ENCODE peak calls at places on chromosomes 2 and 18, in four cellular contexts. P is fibroblast of pulmonary artery; L is CD8-positive, alpha-beta memory T cell; N is heart left ventricle. T is an unnamed sample.

GRCh38 chr18:67363694-67364093 is 152.8 kb downstream of the DSEL start:
- DNase-seq in P (no peak), L (no peak), N (no peak), T (no peak)

GRCh38 chr2:113157108-113157896 is 16.5 kb upstream of the PSD4 start:
- DNase-seq in P (no peak), L (no peak), N (no peak), T (no peak)

GRCh38 chr18:8704361-8705279 is 736 bp upstream of the MTCL1 start:
- DNase-seq in P (peak; percentile 91), L (peak; percentile 82), N (peak; percentile 95), T (no peak)

GRCh38 chr2:29459445-29460179 is 344.4 kb downstream of the CLIP4 start:
- DNase-seq in P (peak; percentile 34), L (no peak), N (no peak), T (no peak)

GRCh38 chr18:658947-659533 is 1.6 kb downstream of the TYMS start:
- DNase-seq in P (no peak), L (no peak), N (no peak), T (no peak)

GRCh38 chr18:46482831-46483230 is 174.2 kb downstream of the LOXHD1 start:
- DNase-seq in P (no peak), L (no peak), N (no peak), T (no peak)

GRCh38 chr2:238117199-238118154 is 17.3 kb downstream of the ESPNL start:
- DNase-seq in P (no peak), L (no peak), N (peak; percentile 48), T (no peak)

GRCh38 chr2:205775091-205775876 is 93.0 kb downstream of the NRP2 start:
- DNase-seq in P (peak; percentile 34), L (no peak), N (no peak), T (no peak)

GRCh38 chr2:133434962-133435668 is 133.1 kb downstream of the NCKAP5 start:
- DNase-seq in P (peak; percentile 67), L (no peak), N (peak; percentile 61), T (peak; percentile 55)

GRCh38 chr2:160956243-160956802 is 203.9 kb upstream of the TANK start:
- DNase-seq in P (no peak), L (no peak), N (no peak), T (no peak)

GRCh38 chr2:101802329-101802728 is 104.8 kb downstream of the MAP4K4 start:
- DNase-seq in P (no peak), L (no peak), N (no peak), T (no peak)

GRCh38 chr2:113211226-113212105 is 37.7 kb downstream of the PSD4 start:
- DNase-seq in P (peak; percentile 26), L (no peak), N (no peak), T (no peak)

GRCh38 chr2:55581435-55581834 is 36.0 kb downstream of the PPP4R3B start:
- DNase-seq in P (no peak), L (no peak), N (no peak), T (no peak)

GRCh38 chr18:13628211-13628610 is 98.1 kb downstream of the FAM210A start:
- DNase-seq in P (no peak), L (no peak), N (no peak), T (no peak)

GRCh38 chr2:14781148-14781547 is 148.6 kb downstream of the LRATD1 start:
- DNase-seq in P (no peak), L (no peak), N (no peak), T (no peak)

GRCh38 chr2:133484783-133485182 is 83.5 kb downstream of the NCKAP5 start:
- DNase-seq in P (no peak), L (no peak), N (no peak), T (no peak)

GRCh38 chr2:9287400-9288059 is 80.9 kb downstream of the ASAP2 start:
- DNase-seq in P (peak; percentile 97), L (no peak), N (no peak), T (peak; percentile 100)

GRCh38 chr2:231410293-231411004 is 14.9 kb downstream of the B3GNT7 start:
- DNase-seq in P (no peak), L (no peak), N (no peak), T (no peak)

GRCh38 chr18:7221424-7222155 is 9.3 kb upstream of the LRRC30 start:
- DNase-seq in P (peak; percentile 86), L (no peak), N (no peak), T (peak; percentile 34)

GRCh38 chr18:70249118-70249517 is 39.7 kb upstream of the SOCS6 start:
- DNase-seq in P (no peak), L (no peak), N (no peak), T (no peak)

GRCh38 chr2:241584446-241584845 is 25.9 kb downstream of the BOK start:
- DNase-seq in P (peak; percentile 37), L (no peak), N (no peak), T (no peak)

GRCh38 chr18:6776193-6776592 is 46.7 kb downstream of the ARHGAP28 start:
- DNase-seq in P (peak; percentile 64), L (no peak), N (no peak), T (no peak)

GRCh38 chr2:196278491-196278911 is 107.1 kb upstream of the STK17B start:
- DNase-seq in P (peak; percentile 73), L (no peak), N (no peak), T (no peak)

GRCh38 chr2:217710218-217710565 is 292.6 kb downstream of the TNS1 start:
- DNase-seq in P (peak; percentile 21), L (no peak), N (no peak), T (no peak)

GRCh38 chr2:224436634-224437033 is 34.7 kb upstream of the FAM124B start:
- DNase-seq in P (no peak), L (no peak), N (no peak), T (peak; percentile 31)

GRCh38 chr18:60146220-60146960 is 226.2 kb downstream of the MC4R start:
- DNase-seq in P (peak; percentile 1), L (no peak), N (no peak), T (no peak)

GRCh38 chr2:16717477-16717876 is 51.8 kb upstream of the CYRIA start:
- DNase-seq in P (no peak), L (no peak), N (no peak), T (no peak)

GRCh38 chr2:54678719-54679118 is 44.7 kb upstream of the EML6 start:
- DNase-seq in P (no peak), L (no peak), N (no peak), T (no peak)

GRCh38 chr2:77767388-77768076 is 245.4 kb upstream of the LRRTM4 start:
- DNase-seq in P (no peak), L (no peak), N (peak; percentile 44), T (no peak)

GRCh38 chr2:64516651-64517510 is 7.2 kb upstream of the AFTPH start:
- DNase-seq in P (peak; percentile 23), L (no peak), N (no peak), T (no peak)

GRCh38 chr2:227766361-227766883 is 20.7 kb downstream of the SCYGR8 start:
- DNase-seq in P (peak; percentile 86), L (peak; percentile 26), N (peak; percentile 82), T (no peak)

GRCh38 chr18:73663581-73663980 is 484.1 kb downstream of the FBXO15 start:
- DNase-seq in P (no peak), L (no peak), N (no peak), T (no peak)

GRCh38 chr18:66168834-66169233 is 418.0 kb downstream of the CDH7 start:
- DNase-seq in P (no peak), L (no peak), N (no peak), T (no peak)

GRCh38 chr2:43609304-43609883 is 13.6 kb upstream of the THADA start:
- DNase-seq in P (peak; percentile 63), L (no peak), N (no peak), T (peak; percentile 7)
- H3K4me3 ChIP-seq in P (no peak overlapping the region), L (no peak overlapping the region), N (no peak overlapping the region), T (no peak overlapping the region)

GRCh38 chr2:213224366-213224765 is 59.9 kb upstream of the SPAG16 start:
- DNase-seq in P (no peak), L (no peak), N (no peak), T (no peak)

GRCh38 chr2:213225866-213226265 is 58.4 kb upstream of the SPAG16 start:
- DNase-seq in P (no peak), L (no peak), N (no peak), T (no peak)

GRCh38 chr2:213229814-213230213 is 54.5 kb upstream of the SPAG16 start:
- DNase-seq in P (peak; percentile 78), L (no peak), N (no peak), T (no peak)

GRCh38 chr2:213228638-213229037 is 55.6 kb upstream of the SPAG16 start:
- DNase-seq in P (no peak), L (no peak), N (no peak), T (no peak)

DNA sequence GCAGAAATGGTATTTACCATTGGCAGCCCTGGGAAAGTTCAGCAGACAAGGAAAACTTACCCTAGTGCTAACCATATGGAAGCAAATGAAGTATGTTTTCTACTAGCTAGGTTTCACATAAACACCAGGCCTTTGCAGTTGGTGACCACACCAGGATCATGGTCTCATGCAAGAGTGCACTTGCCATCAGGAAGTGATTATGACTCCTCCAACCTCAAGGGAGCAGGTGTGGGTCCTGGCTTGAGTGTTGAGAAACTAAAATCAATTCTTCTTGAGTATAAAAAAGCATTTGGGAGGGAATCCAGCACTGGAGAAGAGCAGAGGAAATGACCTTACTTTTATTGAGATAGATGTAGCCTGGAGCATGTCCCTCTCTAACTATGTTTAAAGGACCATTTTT is 56.8 kb upstream of the SPAG16 start:
- DNase-seq in P (no peak), L (no peak), N (no peak), T (peak; percentile 21)
- H3K4me3 ChIP-seq in P (no peak overlapping the region), L (no peak overlapping the region), N (no peak overlapping the region), T (no peak overlapping the region)

DNA sequence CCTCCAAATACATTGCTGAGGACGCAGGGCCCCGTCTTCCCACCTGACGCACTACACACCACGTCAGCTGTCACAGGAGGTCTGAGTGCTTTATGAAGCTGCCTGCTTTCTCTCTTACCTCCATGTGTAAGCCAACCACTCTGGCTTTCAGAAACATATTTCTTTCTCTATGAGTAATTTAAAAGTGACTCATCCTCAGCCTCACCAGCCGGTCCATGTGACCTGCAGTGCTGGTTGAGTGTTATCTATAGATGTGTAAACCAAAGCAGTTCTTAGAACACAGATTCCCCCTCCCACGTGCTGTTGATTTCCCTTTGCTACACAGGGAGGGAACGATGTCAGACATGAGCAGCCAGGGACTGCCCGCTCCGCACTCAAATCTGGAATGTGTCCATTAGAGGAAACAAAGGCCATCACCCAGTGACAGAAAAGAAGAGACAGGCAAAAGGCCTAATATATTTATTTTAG is 157.8 kb downstream of the BCL2 start:
- DNase-seq in P (peak; percentile 94), L (peak; percentile 66), N (no peak), T (peak; percentile 67)
- H3K4me3 ChIP-seq in P (no peak overlapping the region), L (peak overlapping the region; percentile 38), N (no peak overlapping the region), T (no peak overlapping the region)

GRCh38 chr2:191206613-191207471 is 38.4 kb upstream of the MYO1B start:
- DNase-seq in P (no peak), L (peak; percentile 49), N (no peak), T (no peak)

GRCh38 chr2:191202209-191202721 is 42.9 kb upstream of the MYO1B start:
- DNase-seq in P (peak; percentile 92), L (no peak), N (no peak), T (no peak)

GRCh38 chr2:191200910-191201309 is 44.3 kb upstream of the MYO1B start:
- DNase-seq in P (no peak), L (no peak), N (no peak), T (no peak)

GRCh38 chr2:191202881-191203397 is 42.3 kb upstream of the MYO1B start:
- DNase-seq in P (peak; percentile 90), L (peak; percentile 18), N (no peak), T (no peak)

DNA sequence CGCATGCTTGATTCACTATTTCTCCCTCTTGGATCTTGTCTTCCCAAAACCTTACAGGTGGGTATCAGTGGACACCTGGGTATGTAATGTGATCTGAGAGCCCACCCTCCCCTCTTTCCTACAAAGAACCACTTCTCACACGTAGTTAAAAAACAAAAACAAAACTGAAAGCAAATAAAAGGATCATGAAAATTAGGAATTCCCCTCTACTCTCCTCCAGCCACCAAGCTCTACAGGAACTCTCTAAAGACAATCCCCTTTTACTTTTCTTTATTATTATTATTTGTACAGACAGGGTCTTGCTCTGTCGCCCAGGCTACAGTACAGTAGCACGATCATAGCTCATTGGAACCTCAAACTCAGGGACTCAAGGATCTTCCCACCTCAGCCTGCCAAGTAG is 40.8 kb upstream of the MYO1B start:
- DNase-seq in P (no peak), L (no peak), N (no peak), T (no peak)
- H3K4me3 ChIP-seq in P (no peak overlapping the region), L (peak overlapping the region; percentile 49), N (no peak overlapping the region), T (no peak overlapping the region)